ENCODE peak calls at places on chromosomes 4 and X, in five cellular contexts. B is WERI-Rb-1, D is brain microvascular endothelial cell, N is fibroblast of lung, S is GM20000. M is an unnamed sample.

GRCh38 chr4:98468744-98469143 is 189.7 kb downstream of the TSPAN5 start:
- DNase-seq in S (no peak), D (peak; percentile 47), N (peak; percentile 34), B (no peak), M (no peak)

GRCh38 chrX:119375561-119375960 is 23.6 kb upstream of the SLC25A43 start:
- DNase-seq in B (no peak), S (no peak), N (no peak), D (no peak), M (no peak)

GRCh38 chr4:3708103-3708510 is 58.1 kb upstream of the ADRA2C start:
- DNase-seq in N (no peak), D (peak; percentile 2), B (no peak), S (no peak), M (no peak)

GRCh38 chr4:54423066-54423465 is 194.0 kb downstream of the PDGFRA start:
- DNase-seq in N (peak; percentile 43), D (peak; percentile 57), B (no peak), S (no peak), M (no peak)

GRCh38 chrX:33204889-33205288 is 6.5 kb downstream of the DMD start:
- DNase-seq in D (no peak), S (no peak), N (peak; percentile 77), B (peak; percentile 62), M (no peak)

GRCh38 chr4:109816082-109816442 is 500 bp downstream of the GAR1 start:
- DNase-seq in B (peak; percentile 25), S (peak; percentile 8), N (no peak), D (no peak), M (no peak)

GRCh38 chr4:5793514-5793913 is 82.5 kb downstream of the EVC start:
- DNase-seq in D (no peak), B (no peak), N (no peak), S (no peak), M (no peak)

GRCh38 chr4:1715002-1715761 is 3.1 kb upstream of the SLBP start:
- DNase-seq in B (no peak), D (no peak), N (no peak), S (peak; percentile 58), M (no peak)

GRCh38 chr4:8435656-8436121 is 4.8 kb downstream of the ACOX3 start:
- DNase-seq in S (peak; percentile 69), B (no peak), N (peak; percentile 20), D (no peak), M (no peak)

GRCh38 chr4:177229331-177229730 is 80.3 kb upstream of the NEIL3 start:
- DNase-seq in D (no peak), S (peak; percentile 25), N (peak; percentile 53), B (no peak), M (no peak)

GRCh38 chr4:78704981-78705757 is 71.0 kb upstream of the BMP2K start:
- DNase-seq in D (peak; percentile 73), B (no peak), N (peak; percentile 78), S (no peak), M (no peak)

GRCh38 chr4:148116264-148116663 is 325.9 kb downstream of the NR3C2 start:
- DNase-seq in S (no peak), D (no peak), N (peak; percentile 92), B (no peak), M (no peak)

GRCh38 chrX:10157545-10157944 is 770 bp downstream of the CLCN4 start:
- DNase-seq in N (peak; percentile 30), S (no peak), B (no peak), D (no peak), M (no peak)

GRCh38 chrX:105781794-105782193 is 40.5 kb upstream of the NRK start:
- DNase-seq in S (no peak), B (no peak), D (no peak), N (no peak), M (no peak)

GRCh38 chr4:41963105-41963504 is 18.5 kb upstream of the DCAF4L1 start:
- DNase-seq in S (no peak), B (no peak), N (peak; percentile 38), D (peak; percentile 10), M (no peak)

GRCh38 chr4:85823295-85823694 is 348.3 kb downstream of the ARHGAP24 start:
- DNase-seq in N (peak; percentile 83), S (no peak), B (no peak), D (no peak), M (no peak)

GRCh38 chr4:174173360-174173759 is 110.1 kb downstream of the FBXO8 start:
- DNase-seq in B (no peak), N (peak; percentile 33), D (no peak), S (no peak), M (no peak)

GRCh38 chr4:51868449-51868847 is 25.5 kb downstream of the DCUN1D4 start:
- DNase-seq in S (no peak), D (no peak), B (no peak), N (no peak), M (no peak)

GRCh38 chr4:157012781-157013180 is 41.2 kb upstream of the PDGFC start:
- DNase-seq in B (no peak), S (no peak), D (peak; percentile 45), N (no peak), M (no peak)

GRCh38 chrX:1316527-1316926 is 20.1 kb upstream of the IL3RA start:
- DNase-seq in B (no peak), D (no peak), N (no peak), S (no peak), M (no peak)

GRCh38 chrX:19569121-19569805 is 54.0 kb upstream of the MAP3K15 start:
- DNase-seq in B (no peak), N (no peak), D (no peak), S (no peak), M (no peak)

GRCh38 chr4:172892300-172892699 is 276.3 kb upstream of the GALNT7 start:
- DNase-seq in N (peak; percentile 13), S (no peak), D (peak; percentile 3), B (no peak), M (no peak)
- TF ChIP-seq CTCF in N (peak; percentile 47), S (peak; percentile 26), D (peak; percentile 83), B (peak; percentile 56), M (no peak)

DNA sequence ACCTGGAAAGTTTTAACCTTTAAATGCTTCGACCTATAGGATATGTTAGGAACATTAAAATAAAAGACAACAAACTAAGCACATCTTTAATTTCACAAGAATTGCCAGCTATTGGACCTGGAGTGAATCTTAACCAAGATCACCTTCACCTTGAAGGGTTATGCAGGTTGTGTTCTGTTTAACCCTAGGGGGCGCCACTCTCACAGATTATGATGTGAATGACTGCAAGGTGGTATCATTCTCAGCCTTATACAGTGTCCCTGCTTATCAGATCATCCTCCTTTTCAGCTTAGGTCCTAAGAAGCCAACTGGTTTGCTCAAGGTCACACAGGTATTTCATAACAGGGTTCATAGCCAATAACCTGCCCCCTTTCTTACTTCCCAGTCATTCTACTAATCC is 23.5 kb downstream of the INTS6L start:
- DNase-seq in N (no peak), D (no peak), S (peak; percentile 1), B (peak; percentile 46), M (no peak)
- TF ChIP-seq CTCF in N (no peak), D (peak; percentile 23), S (peak; percentile 15), B (peak; percentile 51), M (peak; percentile 32)

DNA sequence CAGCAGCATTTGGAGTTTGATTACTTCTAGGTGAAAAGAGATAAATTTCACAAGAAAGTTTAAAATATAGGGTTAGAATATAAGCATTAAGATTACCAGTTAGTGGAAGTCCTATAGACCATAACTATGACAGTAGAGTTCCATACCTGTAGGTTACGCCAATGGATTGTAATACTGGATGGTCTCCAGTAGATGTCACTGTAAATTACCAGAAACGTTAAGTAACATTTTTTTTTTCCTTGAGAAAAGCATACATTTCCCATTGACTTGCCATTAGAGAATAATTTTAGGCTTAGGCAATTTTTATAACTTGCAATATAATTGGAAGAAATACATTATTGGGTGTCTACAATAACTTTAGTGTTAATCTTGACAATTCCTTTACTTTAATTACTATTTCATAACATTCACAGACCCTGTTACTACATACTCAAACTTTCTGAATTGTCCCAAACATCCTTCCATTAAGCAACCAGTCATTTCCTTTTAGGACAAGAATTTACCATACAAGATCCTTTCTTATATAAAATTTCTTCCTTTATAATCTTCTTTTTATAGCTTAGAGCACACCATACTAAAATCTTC is 304.1 kb upstream of the TECRL start:
- DNase-seq in B (no peak), S (peak; percentile 21), D (peak; percentile 3), N (peak; percentile 0), M (no peak)
- TF ChIP-seq CTCF in B (peak; percentile 12), S (peak; percentile 21), D (peak; percentile 29), N (no peak), M (peak; percentile 62)

GRCh38 chr4:113684534-113685091 is 76.9 kb downstream of the CAMK2D start:
- DNase-seq in N (peak; percentile 72), D (peak; percentile 57), B (peak; percentile 50), S (peak; percentile 3), M (no peak)
- TF ChIP-seq CTCF in N (peak; percentile 15), D (peak; percentile 75), B (peak; percentile 65), S (no peak), M (no peak)

DNA sequence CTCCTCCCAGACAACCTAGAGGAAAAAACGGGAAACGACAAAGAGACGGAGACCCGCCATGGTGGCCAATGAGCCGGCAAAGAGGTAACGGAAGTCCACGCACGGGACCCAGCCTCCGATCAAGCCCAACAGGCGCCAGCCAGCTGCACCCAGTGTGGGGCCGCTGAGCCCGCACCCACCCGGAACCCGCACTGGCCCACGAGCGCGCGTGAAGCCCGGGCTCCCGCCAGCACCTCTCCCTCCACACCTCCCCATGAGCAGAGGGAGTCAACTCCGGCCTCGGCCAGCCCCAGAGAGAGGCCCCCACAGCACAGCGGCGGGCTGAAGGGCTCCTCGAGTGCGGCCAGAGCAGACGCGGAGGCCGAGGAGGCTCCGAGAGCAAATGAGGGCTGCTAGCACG is 14.6 kb upstream of the FMR1 start:
- DNase-seq in B (no peak), D (no peak), N (no peak), S (no peak), M (no peak)
- TF ChIP-seq CTCF in B (no peak), D (no peak), N (no peak), S (no peak), M (no peak)

DNA sequence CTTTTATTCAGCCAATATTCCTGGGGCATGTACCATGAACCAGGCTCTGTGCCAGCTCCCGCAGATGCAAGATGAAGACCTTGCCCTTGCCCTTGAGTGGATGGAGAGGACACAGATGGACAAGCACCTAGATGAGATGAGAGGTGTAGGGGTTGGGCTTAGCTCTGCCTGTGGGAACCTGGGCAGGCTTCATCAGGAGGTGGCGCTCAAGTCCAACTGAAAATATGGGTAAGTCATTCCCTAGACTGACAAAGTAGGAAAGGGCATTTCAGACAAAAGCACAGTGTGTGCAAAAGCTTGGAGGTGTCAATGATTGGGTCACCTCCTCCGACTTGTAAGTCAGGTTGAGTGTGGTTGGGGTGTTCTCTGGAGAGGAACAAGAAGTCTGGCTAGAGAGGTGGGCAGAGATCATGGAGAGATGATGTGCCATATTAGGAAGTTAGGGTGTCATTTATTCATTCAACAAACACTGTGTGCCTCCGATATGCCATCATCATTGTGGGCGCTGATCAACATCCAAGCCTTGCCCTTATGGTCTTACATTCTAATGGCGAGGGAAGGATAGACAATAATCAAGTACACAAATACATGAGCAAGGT is 64.6 kb downstream of the ANAPC4 start:
- DNase-seq in B (peak; percentile 82), D (peak; percentile 68), S (peak; percentile 33), N (peak; percentile 55), M (no peak)
- TF ChIP-seq CTCF in B (peak; percentile 96), D (peak; percentile 91), S (peak; percentile 52), N (peak; percentile 60), M (no peak)

DNA sequence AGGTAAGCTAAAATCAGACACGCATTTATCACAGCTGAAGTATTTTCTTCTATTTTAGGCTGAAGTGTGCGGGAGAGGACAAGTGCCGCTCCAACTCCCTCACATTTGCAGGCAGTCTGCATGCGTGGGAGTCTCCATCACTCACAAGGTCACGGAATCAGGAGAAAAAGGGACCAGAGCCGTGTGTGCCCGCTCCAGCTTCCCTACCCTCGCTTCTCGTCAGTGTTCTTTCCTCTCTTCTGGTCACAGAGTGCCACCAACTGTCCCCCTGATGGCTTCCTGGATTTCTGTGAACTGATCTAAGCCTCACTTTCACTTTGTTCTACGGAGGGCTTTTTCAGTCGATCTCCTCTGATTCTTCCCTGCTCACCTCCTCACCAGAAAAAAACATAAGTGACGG is 407.3 kb upstream of the AADAT start:
- DNase-seq in B (peak; percentile 18), D (no peak), N (no peak), S (peak; percentile 21), M (no peak)
- TF ChIP-seq CTCF in B (no peak), D (no peak), N (no peak), S (no peak), M (no peak)

M was measured in mesothelial cell of epicardium.